ENCODE peak calls at places on chromosome 16, in ten cellular contexts. I, U, Q, T, Z, K, B, R, D and W are unnamed samples.

GRCh38 chr16:47699090-47699489 is 238.0 kb downstream of the PHKB start:
- DNase-seq in I (no peak), U (no peak), Q (no peak), T (no peak), Z (no peak), K (no peak), B (no peak), R (no peak), D (no peak), W (no peak)

GRCh38 chr16:85387171-85387507 is 226.0 kb upstream of the GSE1 start:
- DNase-seq in I (no peak), U (no peak), Q (no peak), T (peak), Z (no peak), K (no peak), B (no peak), R (no peak), D (no peak), W (no peak)

GRCh38 chr16:72783716-72784320 is 264.1 kb downstream of the ZFHX3 start:
- DNase-seq in I (no peak), U (no peak), Q (no peak), T (no peak), Z (no peak), K (no peak), B (no peak), R (no peak), D (no peak), W (no peak)

GRCh38 chr16:84137287-84137686 is 7.7 kb downstream of the HSDL1 start:
- DNase-seq in I (no peak), U (no peak), Q (no peak), T (no peak), Z (no peak), K (no peak), B (no peak), R (no peak), D (no peak), W (no peak)

GRCh38 chr16:49699718-49700117 is 156.2 kb downstream of the ZNF423 start:
- DNase-seq in I (no peak), U (no peak), Q (no peak), T (no peak), Z (no peak), K (no peak), B (no peak), R (no peak), D (no peak), W (no peak)

GRCh38 chr16:85735225-85735722 is 15.6 kb downstream of the C16orf74 start:
- DNase-seq in I (no peak), U (no peak), Q (no peak), T (peak), Z (no peak), K (peak), B (peak), R (no peak), D (no peak), W (no peak)

GRCh38 chr16:21628772-21629171 is 23.6 kb downstream of the IGSF6 start:
- DNase-seq in I (no peak), U (no peak), Q (no peak), T (no peak), Z (no peak), K (no peak), B (no peak), R (no peak), D (no peak), W (no peak)

GRCh38 chr16:85462405-85463227 is 150.5 kb upstream of the GSE1 start:
- DNase-seq in I (peak), U (no peak), Q (no peak), T (no peak), Z (no peak), K (peak), B (no peak), R (no peak), D (no peak), W (peak)

GRCh38 chr16:11071829-11072228 is 127.5 kb downstream of the CLEC16A start:
- DNase-seq in I (no peak), U (no peak), Q (no peak), T (no peak), Z (no peak), K (no peak), B (no peak), R (no peak), D (no peak), W (no peak)

GRCh38 chr16:75351183-75351582 is 82.1 kb downstream of the CFDP1 start:
- DNase-seq in I (no peak), U (no peak), Q (no peak), T (no peak), Z (no peak), K (no peak), B (no peak), R (peak), D (no peak), W (peak)

GRCh38 chr16:3518292-3518982 is 17.6 kb downstream of the CLUAP1 start:
- DNase-seq in I (no peak), U (no peak), Q (no peak), T (no peak), Z (no peak), K (no peak), B (no peak), R (no peak), D (no peak), W (no peak)

GRCh38 chr16:90016339-90016950 is 2.8 kb downstream of the DBNDD1 start:
- DNase-seq in I (no peak), U (no peak), Q (no peak), T (no peak), Z (no peak), K (no peak), B (no peak), R (no peak), D (no peak), W (no peak)

GRCh38 chr16:85252461-85252860 is 140.2 kb upstream of the CIBAR2 start:
- DNase-seq in I (no peak), U (no peak), Q (no peak), T (no peak), Z (no peak), K (no peak), B (no peak), R (no peak), D (no peak), W (no peak)